ENCODE peak calls at places on chromosomes 16 and 17, in seven cellular contexts. D, E, T, L, X, H and C are unnamed samples.

GRCh38 chr17:80594666-80595269 is 50.1 kb downstream of the RPTOR start:
- DNase-seq in D (no peak), E (no peak), T (no peak), L (no peak), X (no peak), H (no peak), C (no peak)

GRCh38 chr17:56744721-56745120 is 89.0 kb downstream of the C17orf67 start:
- DNase-seq in D (no peak), E (no peak), T (no peak), L (no peak), X (no peak), H (no peak), C (no peak)

GRCh38 chr17:79956853-79957252 is 78.8 kb downstream of the TBC1D16 start:
- DNase-seq in D (peak; percentile 36), E (no peak), T (no peak), L (no peak), X (no peak), H (no peak), C (no peak)

GRCh38 chr16:31092330-31092729 is 2.3 kb downstream of the VKORC1 start:
- DNase-seq in D (peak; percentile 25), E (no peak), T (no peak), L (no peak), X (no peak), H (no peak), C (no peak)

GRCh38 chr17:67165201-67165600 is 79.8 kb downstream of the HELZ start:
- DNase-seq in D (no peak), E (no peak), T (no peak), L (no peak), X (no peak), H (no peak), C (no peak)

GRCh38 chr17:34635876-34636275 is 56.5 kb downstream of the TMEM132E start:
- DNase-seq in D (peak; percentile 35), E (no peak), T (no peak), L (no peak), X (no peak), H (no peak), C (no peak)

GRCh38 chr17:5562661-5563360 is 21.5 kb downstream of the NLRP1 start:
- DNase-seq in D (no peak), E (no peak), T (no peak), L (no peak), X (no peak), H (no peak), C (no peak)

GRCh38 chr16:11565665-11566064 is 21.1 kb downstream of the LITAF start:
- DNase-seq in D (no peak), E (no peak), T (no peak), L (no peak), X (no peak), H (no peak), C (no peak)

GRCh38 chr17:83095016-83095415 is 15.6 kb downstream of the METRNL start:
- DNase-seq in D (no peak), E (no peak), T (no peak), L (no peak), X (no peak), H (no peak), C (no peak)

GRCh38 chr16:3655791-3656490 is 1.4 kb downstream of the DNASE1 start:
- DNase-seq in D (peak; percentile 30), E (no peak), T (no peak), L (no peak), X (no peak), H (no peak), C (no peak)

GRCh38 chr17:34125921-34126320 is 129.2 kb upstream of the CCL2 start:
- DNase-seq in D (no peak), E (no peak), T (no peak), L (no peak), X (no peak), H (no peak), C (no peak)